ENCODE peak calls at places on chromosomes 12 and 14, in ten cellular contexts. V is iris pigment epithelial cell; M is stimulated activated CD4-positive, alpha-beta T cell treated with anti-CD3 and anti-CD28 coated beads, Interleukin-12 subunit alpha, Interleukin-12 subunit beta, amount 100 ng/mL, for 24 hours; K is activated naive CD4-positive, alpha-beta T cell; A is epithelial cell of prostate; Z is NCI-H1436; N is occipital lobe; S is Right ventricle myocardium superior; O is erythroblast; B is mucosa of descending colon. C is an unnamed sample.

GRCh38 chr12:103680591-103681065 is 93.6 kb downstream of the STAB2 start:
- DNase-seq in V (no peak), M (no peak), K (no peak), A (no peak), Z (peak; percentile 46), N (peak; percentile 25), S (peak; percentile 77), O (peak; percentile 59), B (peak; percentile 54), C (peak; percentile 69)

GRCh38 chr12:63066136-63066535 is 84.9 kb downstream of the AVPR1A start:
- DNase-seq in V (no peak), M (no peak), K (no peak), A (no peak), Z (no peak), N (no peak), S (no peak), O (no peak), B (no peak), C (no peak)

GRCh38 chr12:93894391-93895095 is 217.4 kb downstream of the CRADD start:
- DNase-seq in V (peak; percentile 64), M (no peak), K (no peak), A (no peak), Z (no peak), N (peak; percentile 76), S (peak; percentile 94), O (no peak), B (peak; percentile 59), C (peak; percentile 91)

GRCh38 chr12:99767809-99768208 is 120.3 kb downstream of the GARIN6 start:
- DNase-seq in V (peak; percentile 35), M (no peak), K (no peak), A (no peak), Z (peak; percentile 18), N (no peak), S (no peak), O (peak; percentile 4), B (no peak), C (no peak)

GRCh38 chr12:56839489-56840442 is 76.6 kb downstream of the HSD17B6 start:
- DNase-seq in V (peak; percentile 26), M (no peak), K (no peak), A (no peak), Z (no peak), N (peak; percentile 6), S (peak; percentile 50), O (peak; percentile 70), B (peak; percentile 67), C (no peak)

GRCh38 chr12:113232787-113233585 is 11.7 kb downstream of the TPCN1 start:
- DNase-seq in V (peak; percentile 46), M (peak; percentile 26), K (peak; percentile 16), A (no peak), Z (peak; percentile 91), N (peak; percentile 67), S (peak; percentile 67), O (no peak), B (no peak), C (peak; percentile 86)

GRCh38 chr14:68871392-68871791 is 78.5 kb upstream of the ZFP36L1 start:
- DNase-seq in V (no peak), M (no peak), K (no peak), A (no peak), Z (no peak), N (no peak), S (no peak), O (no peak), B (no peak), C (no peak)

GRCh38 chr14:105867961-105868599 is 341.7 kb downstream of the TMEM121 start:
- DNase-seq in V (no peak), M (no peak), K (no peak), A (no peak), Z (no peak), N (no peak), S (peak; percentile 27), O (no peak), B (no peak), C (peak; percentile 43)

GRCh38 chr12:68951652-68952051 is 18.7 kb upstream of the CPM start:
- DNase-seq in V (no peak), M (no peak), K (no peak), A (no peak), Z (no peak), N (no peak), S (no peak), O (no peak), B (peak; percentile 61), C (no peak)

GRCh38 chr12:3132636-3133409 is 55.6 kb downstream of the TSPAN9 start:
- DNase-seq in V (peak; percentile 61), M (no peak), K (no peak), A (no peak), Z (no peak), N (no peak), S (peak; percentile 75), O (no peak), B (no peak), C (peak; percentile 38)

GRCh38 chr12:62895351-62895750 is 39.6 kb downstream of the PPM1H start:
- DNase-seq in V (no peak), M (no peak), K (no peak), A (no peak), Z (no peak), N (no peak), S (no peak), O (no peak), B (no peak), C (no peak)

GRCh38 chr14:54650331-54651017 is 83.5 kb downstream of the SAMD4A start:
- DNase-seq in V (peak; percentile 71), M (no peak), K (no peak), A (peak; percentile 44), Z (no peak), N (no peak), S (peak; percentile 50), O (no peak), B (peak; percentile 45), C (peak; percentile 78)

GRCh38 chr14:23174266-23174665 is 9.2 kb downstream of the SLC7A8 start:
- DNase-seq in V (peak; percentile 84), M (no peak), K (no peak), A (peak; percentile 16), Z (no peak), N (no peak), S (no peak), O (no peak), B (no peak), C (no peak)